ENCODE peak calls at places on chromosome 10, in seven cellular contexts. W is stimulated activated CD4-positive, alpha-beta T cell treated with anti-CD3 and anti-CD28 coated beads, Interleukin-12 subunit alpha, Interleukin-12 subunit beta, amount 100 ng/mL, for 24 hours; Y is EH; M is fibroblast of mammary gland; B is HCEC 1CT; S is SK-MEL-5; V is A549. T is an unnamed sample.
A peak's percentile ranks its signal among the peaks of the same experiment; 100 is the strongest.

GRCh38 chr10:2968401-2968800 is 98.9 kb upstream of the PFKP start:
- DNase-seq in W (no peak), Y (peak; percentile 85), M (peak; percentile 82), B (peak; percentile 33), S (no peak), V (no peak), T (no peak)

GRCh38 chr10:9262770-9263169 is 1208.3 kb downstream of the GATA3 start:
- DNase-seq in W (no peak), Y (peak; percentile 14), M (no peak), B (no peak), S (no peak), V (no peak), T (no peak)

GRCh38 chr10:13915710-13916109 is 328.9 kb downstream of the PRPF18 start:
- DNase-seq in W (no peak), Y (no peak), M (no peak), B (no peak), S (peak; percentile 88), V (no peak), T (no peak)

GRCh38 chr10:86836044-86836443 is 79.6 kb downstream of the BMPR1A start:
- DNase-seq in W (no peak), Y (no peak), M (no peak), B (peak; percentile 13), S (no peak), V (no peak), T (no peak)

GRCh38 chr10:35906155-35906554 is 264.1 kb upstream of the FZD8 start:
- DNase-seq in W (no peak), Y (no peak), M (no peak), B (no peak), S (no peak), V (no peak), T (no peak)

GRCh38 chr10:31304261-31304970 is 14.6 kb upstream of the ZEB1 start:
- DNase-seq in W (no peak), Y (peak; percentile 38), M (peak; percentile 50), B (peak; percentile 85), S (no peak), V (no peak), T (no peak)

GRCh38 chr10:24350111-24350921 is 141.4 kb downstream of the KIAA1217 start:
- DNase-seq in W (no peak), Y (peak; percentile 77), M (peak; percentile 81), B (peak; percentile 31), S (no peak), V (no peak), T (no peak)

GRCh38 chr10:44352316-44353127 is 32.4 kb downstream of the CXCL12 start:
- DNase-seq in W (no peak), Y (peak; percentile 78), M (peak; percentile 23), B (no peak), S (no peak), V (no peak), T (no peak)

GRCh38 chr10:28179006-28179405 is 123.9 kb downstream of the MPP7 start:
- DNase-seq in W (no peak), Y (no peak), M (no peak), B (no peak), S (no peak), V (no peak), T (no peak)

GRCh38 chr10:131843881-131844284 is 56.9 kb upstream of the PPP2R2D start:
- DNase-seq in W (no peak), Y (no peak), M (no peak), B (no peak), S (no peak), V (no peak), T (no peak)

GRCh38 chr10:122362621-122363020 is 11.9 kb upstream of the PLEKHA1 start:
- DNase-seq in W (no peak), Y (peak; percentile 9), M (peak; percentile 33), B (no peak), S (no peak), V (no peak), T (no peak)

GRCh38 chr10:90557385-90557784 is 300.5 kb downstream of the HTR7 start:
- DNase-seq in W (no peak), Y (no peak), M (no peak), B (no peak), S (no peak), V (no peak), T (no peak)

GRCh38 chr10:110664483-110665420 is 20.6 kb downstream of the RBM20 start:
- DNase-seq in W (no peak), Y (peak; percentile 92), M (peak; percentile 94), B (peak; percentile 93), S (peak; percentile 17), V (peak; percentile 80), T (no peak)

GRCh38 chr10:95480901-95481491 is 80.2 kb downstream of the SORBS1 start:
- DNase-seq in W (no peak), Y (peak; percentile 13), M (peak; percentile 20), B (no peak), S (no peak), V (no peak), T (no peak)

GRCh38 chr10:115710136-115710535 is 562.9 kb downstream of the GFRA1 start:
- DNase-seq in W (no peak), Y (no peak), M (no peak), B (peak; percentile 24), S (no peak), V (no peak), T (no peak)

GRCh38 chr10:132565516-132566209 is 28.1 kb downstream of the INPP5A start:
- DNase-seq in W (no peak), Y (no peak), M (no peak), B (no peak), S (no peak), V (no peak), T (no peak)

GRCh38 chr10:43863859-43864591 is 215.3 kb upstream of the ZNF32 start:
- DNase-seq in W (no peak), Y (peak; percentile 91), M (peak; percentile 92), B (peak; percentile 83), S (no peak), V (peak; percentile 50), T (no peak)

GRCh38 chr10:11147723-11148122 is 130.1 kb downstream of the CELF2 start:
- DNase-seq in W (no peak), Y (no peak), M (no peak), B (no peak), S (no peak), V (no peak), T (no peak)

GRCh38 chr10:509361-510102 is 179.9 kb downstream of the DIP2C start:
- DNase-seq in W (no peak), Y (no peak), M (no peak), B (no peak), S (no peak), V (no peak), T (no peak)

GRCh38 chr10:78920011-78920410 is 148.8 kb upstream of the ZMIZ1 start:
- DNase-seq in W (no peak), Y (no peak), M (no peak), B (no peak), S (no peak), V (no peak), T (no peak)

GRCh38 chr10:92064506-92064905 is 140.9 kb downstream of the BTAF1 start:
- DNase-seq in W (no peak), Y (peak; percentile 53), M (no peak), B (no peak), S (no peak), V (no peak), T (no peak)

GRCh38 chr10:30172663-30173062 is 113.3 kb upstream of the JCAD start:
- DNase-seq in W (no peak), Y (peak; percentile 64), M (peak; percentile 40), B (no peak), S (no peak), V (no peak), T (no peak)

GRCh38 chr10:122018951-122019413 is 30.0 kb downstream of the TACC2 start:
- DNase-seq in W (no peak), Y (no peak), M (no peak), B (no peak), S (no peak), V (peak; percentile 33), T (no peak)

GRCh38 chr10:60288291-60288690 is 101.4 kb downstream of the ANK3 start:
- DNase-seq in W (no peak), Y (no peak), M (no peak), B (no peak), S (no peak), V (no peak), T (no peak)

GRCh38 chr10:91354166-91354565 is 56.0 kb upstream of the HECTD2 start:
- DNase-seq in W (no peak), Y (no peak), M (no peak), B (no peak), S (no peak), V (no peak), T (no peak)

GRCh38 chr10:132142396-132143161 is 44.2 kb upstream of the DPYSL4 start:
- DNase-seq in W (peak; percentile 48), Y (peak; percentile 56), M (peak; percentile 6), B (no peak), S (peak; percentile 27), V (peak; percentile 33), T (peak; percentile 69)

GRCh38 chr10:131113165-131113564 is 198.4 kb downstream of the TCERG1L start:
- DNase-seq in W (no peak), Y (no peak), M (no peak), B (no peak), S (no peak), V (no peak), T (no peak)

T was measured in WERI-Rb-1.